ENCODE peak calls at places on chromosomes 11 and 22, in six cellular contexts. U is NCI-H226, Q is OCI-M1, Y is A549, H is GM13977, S is posterior cingulate gyrus. A is an unnamed sample.
A peak's percentile ranks its signal among the peaks of the same experiment; 100 is the strongest.

GRCh38 chr22:25235547-25236290 is 16.3 kb downstream of the CRYBB2 start:
- DNase-seq in Q (peak; percentile 93), H (peak; percentile 98), Y (peak; percentile 91), U (peak; percentile 43), S (peak; percentile 96), A (peak; percentile 4)

GRCh38 chr11:70282012-70282411 is 11.5 kb downstream of the PPFIA1 start:
- DNase-seq in H (no peak), Q (no peak), S (peak; percentile 14), U (no peak), Y (no peak), A (no peak)

GRCh38 chr11:72812604-72812967 is 1.6 kb upstream of the ATG16L2 start:
- DNase-seq in Y (no peak), H (no peak), Q (no peak), U (no peak), S (no peak), A (no peak)

GRCh38 chr11:64571410-64572091 is 19.5 kb upstream of the SLC22A12 start:
- DNase-seq in Q (no peak), U (no peak), Y (no peak), S (peak; percentile 84), H (no peak), A (no peak)

GRCh38 chr11:20873054-20873453 is 203.7 kb downstream of the NELL1 start:
- DNase-seq in H (peak; percentile 30), S (no peak), U (no peak), Y (peak; percentile 10), Q (peak; percentile 48), A (no peak)

GRCh38 chr11:75498556-75499255 is 27.0 kb downstream of the GDPD5 start:
- DNase-seq in Q (no peak), S (no peak), Y (no peak), H (no peak), U (peak; percentile 88), A (no peak)

GRCh38 chr22:38153821-38154562 is 27.6 kb downstream of the PLA2G6 start:
- DNase-seq in H (no peak), U (no peak), Q (peak; percentile 22), S (peak; percentile 50), Y (no peak), A (no peak)

GRCh38 chr11:5618807-5619206 is 6.0 kb upstream of the TRIM34 start:
- DNase-seq in S (no peak), H (no peak), U (peak; percentile 65), Q (no peak), Y (no peak), A (no peak)

GRCh38 chr11:44005956-44006355 is 41.8 kb upstream of the ACCSL start:
- DNase-seq in H (no peak), Y (no peak), Q (no peak), U (no peak), S (peak; percentile 70), A (no peak)